ENCODE peak calls at places on chromosomes 11 and 22, in eight cellular contexts. P is mucosa of descending colon, Z is HAP-1, T is cardiac muscle cell, R is fibroblast of lung, N is neural progenitor cell, C is tibial artery, S is body of pancreas. F is an unnamed sample. For H3K4me1, the result is how much of the 10 kb centered on the place peaks cover.

GRCh38 chr11:45771194-45771941 is 33.6 kb upstream of the SLC35C1 start:
- DNase-seq in P (peak), Z (peak), T (peak), R (peak), N (peak), C (peak), S (peak), F (peak)

GRCh38 chr11:116867619-116868018 is 30.2 kb upstream of the APOA1 start:
- DNase-seq in P (no peak), Z (no peak), T (no peak), R (no peak), N (no peak), C (no peak), S (no peak), F (no peak)

GRCh38 chr11:27926981-27927481 is 180.9 kb downstream of the KIF18A start:
- DNase-seq in P (no peak), Z (no peak), T (no peak), R (peak), N (no peak), C (no peak), S (no peak), F (no peak)

GRCh38 chr22:27534720-27535125 is 266.8 kb downstream of the MN1 start:
- DNase-seq in P (no peak), Z (no peak), T (no peak), R (peak), N (no peak), C (no peak), S (no peak), F (no peak)

GRCh38 chr11:3086114-3086513 is 28.9 kb upstream of the CARS1 start:
- DNase-seq in P (no peak), Z (no peak), T (no peak), R (no peak), N (no peak), C (no peak), S (no peak), F (no peak)

GRCh38 chr22:20653012-20653794 is 120.7 kb upstream of the SERPIND1 start:
- DNase-seq in P (no peak), Z (no peak), T (no peak), R (no peak), N (no peak), C (no peak), S (no peak), F (no peak)

GRCh38 chr22:39681038-39681861 is 110.7 kb downstream of the CACNA1I start:
- DNase-seq in P (no peak), Z (no peak), T (no peak), R (no peak), N (no peak), C (no peak), S (no peak), F (no peak)

GRCh38 chr11:129787518-129787917 is 28.1 kb upstream of the TMEM45B start:
- DNase-seq in P (no peak), Z (no peak), T (no peak), R (no peak), N (no peak), C (no peak), S (no peak), F (no peak)

GRCh38 chr11:17475666-17476316 is 854 bp downstream of the ABCC8 start:
- DNase-seq in P (no peak), Z (no peak), T (peak), R (no peak), N (peak), C (no peak), S (no peak), F (no peak)

GRCh38 chr11:65586247-65586630 is 9.4 kb downstream of the KCNK7 start:
- DNase-seq in P (no peak), Z (no peak), T (no peak), R (no peak), N (no peak), C (no peak), S (no peak), F (no peak)

GRCh38 chr11:91513734-91514133 is 710.9 kb upstream of the FAT3 start:
- DNase-seq in P (no peak), Z (no peak), T (no peak), R (peak), N (peak), C (no peak), S (no peak), F (no peak)

GRCh38 chr11:67437082-67437821 is at the start of gene PTPRCAP:
- DNase-seq in P (peak), Z (no peak), T (no peak), R (no peak), N (no peak), C (no peak), S (no peak), F (no peak)

GRCh38 chr11:66981976-66982578 is 7.0 kb downstream of the C11orf86 start:
- DNase-seq in P (peak), Z (peak), T (no peak), R (peak), N (no peak), C (peak), S (peak), F (peak)

GRCh38 chr11:105100206-105100605 is 39.4 kb downstream of the CARD18 start:
- DNase-seq in P (no peak), Z (no peak), T (no peak), R (no peak), N (no peak), C (no peak), S (no peak), F (no peak)

GRCh38 chr11:128761339-128761738 is 67.5 kb downstream of the FLI1 start:
- DNase-seq in P (no peak), Z (no peak), T (no peak), R (no peak), N (no peak), C (no peak), S (no peak), F (no peak)

GRCh38 chr11:125517116-125517804 is 21.2 kb upstream of the FEZ1 start:
- DNase-seq in P (peak), Z (peak), T (peak), R (peak), N (peak), C (no peak), S (no peak), F (peak)

GRCh38 chr11:22539851-22540376 is 85.7 kb downstream of the FANCF start:
- DNase-seq in P (no peak), Z (no peak), T (peak), R (peak), N (peak), C (no peak), S (peak), F (no peak)

GRCh38 chr11:76283190-76283589 is 76.9 kb upstream of the WNT11 start:
- DNase-seq in P (no peak), Z (no peak), T (no peak), R (no peak), N (no peak), C (no peak), S (no peak), F (no peak)

GRCh38 chr22:36340621-36341020 is 47.1 kb downstream of the MYH9 start:
- DNase-seq in P (no peak), Z (no peak), T (no peak), R (no peak), N (peak), C (no peak), S (no peak), F (no peak)

GRCh38 chr11:59560702-59561469 is 49.5 kb downstream of the OR4D9 start:
- DNase-seq in P (peak), Z (peak), T (peak), R (peak), N (peak), C (peak), S (peak), F (peak)

GRCh38 chr11:62958547-62959071 is 26.2 kb downstream of the SLC22A6 start:
- DNase-seq in P (peak), Z (no peak), T (no peak), R (peak), N (no peak), C (no peak), S (no peak), F (no peak)

GRCh38 chr22:30438559-30438958 is 13.0 kb downstream of the MTFP1 start:
- DNase-seq in P (peak), Z (no peak), T (no peak), R (no peak), N (no peak), C (no peak), S (no peak), F (no peak)

GRCh38 chr22:29071261-29072045 is 1.4 kb upstream of the KREMEN1 start:
- DNase-seq in P (peak), Z (no peak), T (peak), R (peak), N (peak), C (no peak), S (peak), F (peak)

GRCh38 chr11:86938900-86939880 is 16.0 kb downstream of the FZD4 start:
- DNase-seq in P (peak), Z (peak), T (peak), R (peak), N (peak), C (no peak), S (no peak), F (no peak)

GRCh38 chr11:27013741-27014415 is 20.0 kb downstream of the FIBIN start:
- DNase-seq in P (no peak), Z (no peak), T (no peak), R (peak), N (no peak), C (no peak), S (no peak), F (no peak)

GRCh38 chr11:78796956-78797355 is 222.3 kb upstream of the NARS2 start:
- DNase-seq in P (no peak), Z (no peak), T (no peak), R (peak), N (no peak), C (no peak), S (peak), F (no peak)

GRCh38 chr11:69396948-69397307 is 84.5 kb upstream of the LINC01488 start:
- DNase-seq in P (no peak), Z (no peak), T (no peak), R (no peak), N (no peak), C (no peak), S (no peak), F (no peak)

GRCh38 chr11:117972044-117972443 is 14.2 kb upstream of the IL10RA start:
- DNase-seq in P (no peak), Z (no peak), T (no peak), R (no peak), N (no peak), C (peak), S (no peak), F (no peak)

GRCh38 chr22:49462795-49463194 is 364.9 kb downstream of the BRD1 start:
- DNase-seq in P (no peak), Z (no peak), T (no peak), R (no peak), N (no peak), C (no peak), S (no peak), F (no peak)

GRCh38 chr11:66353762-66354161 is 6.3 kb upstream of the B4GAT1 start:
- DNase-seq in P (no peak), Z (no peak), T (no peak), R (no peak), N (no peak), C (no peak), S (no peak), F (no peak)

GRCh38 chr11:2899080-2899783 is 13.7 kb upstream of the CDKN1C start:
- DNase-seq in P (no peak), Z (no peak), T (no peak), R (no peak), N (no peak), C (peak), S (no peak), F (no peak)

GRCh38 chr22:40541300-40541699 is 95.2 kb downstream of the MRTFA start:
- DNase-seq in P (no peak), Z (no peak), T (no peak), R (no peak), N (no peak), C (no peak), S (no peak), F (no peak)

GRCh38 chr22:37701121-37701786 is 4.4 kb downstream of the TRIOBP start:
- DNase-seq in P (no peak), Z (no peak), T (no peak), R (no peak), N (no peak), C (no peak), S (no peak), F (no peak)

GRCh38 chr11:124896071-124896750 is 1.5 kb downstream of the ROBO4 start:
- DNase-seq in P (no peak), Z (no peak), T (no peak), R (no peak), N (no peak), C (no peak), S (no peak), F (peak)

GRCh38 chr11:102590646-102591045 is 34.5 kb downstream of the MMP20 start:
- DNase-seq in P (no peak), Z (no peak), T (no peak), R (no peak), N (no peak), C (no peak), S (no peak), F (no peak)

GRCh38 chr22:19852177-19852781 is 2.4 kb downstream of the GNB1L start:
- DNase-seq in P (no peak), Z (no peak), T (no peak), R (no peak), N (no peak), C (peak), S (no peak), F (peak)

GRCh38 chr11:31106963-31107576 is 262.5 kb downstream of the DCDC1 start:
- DNase-seq in P (peak), Z (peak), T (peak), R (peak), N (peak), C (peak), S (peak), F (peak)

GRCh38 chr11:125167292-125167953 is 2.9 kb downstream of the PKNOX2 start:
- DNase-seq in P (no peak), Z (peak), T (peak), R (peak), N (peak), C (peak), S (peak), F (peak)

GRCh38 chr11:65879622-65880021 is at the start of gene CTSW:
- DNase-seq in P (no peak), Z (no peak), T (no peak), R (no peak), N (no peak), C (no peak), S (no peak), F (peak)

GRCh38 chr22:45203150-45203974 is 37.3 kb downstream of the KIAA0930 start:
- DNase-seq in P (no peak), Z (no peak), T (no peak), R (no peak), N (no peak), C (no peak), S (no peak), F (peak)

GRCh38 chr22:45200862-45201511 is 37.3 kb downstream of the NUP50 start:
- DNase-seq in P (no peak), Z (no peak), T (no peak), R (peak), N (no peak), C (no peak), S (no peak), F (no peak)

GRCh38 chr22:45204241-45204640 is 36.5 kb downstream of the KIAA0930 start:
- DNase-seq in P (no peak), Z (no peak), T (no peak), R (no peak), N (no peak), C (no peak), S (no peak), F (no peak)

GRCh38 chr22:45201678-45202332 is 38.1 kb downstream of the NUP50 start:
- DNase-seq in P (no peak), Z (no peak), T (no peak), R (peak), N (no peak), C (no peak), S (no peak), F (no peak)

GRCh38 chr22:45202333-45203149 is 38.2 kb downstream of the KIAA0930 start:
- DNase-seq in P (no peak), Z (no peak), T (no peak), R (no peak), N (no peak), C (no peak), S (no peak), F (no peak)
- H3K4me1 ChIP-seq in P (under half), Z (under half), T (under half), R (under half), N (under half), C (under half), S (under half), F (under half)

GRCh38 chr11:43581370-43582023 is 99.0 kb upstream of the HSD17B12 start:
- DNase-seq in P (no peak), Z (no peak), T (no peak), R (no peak), N (no peak), C (no peak), S (no peak), F (no peak)
- H3K4me3 ChIP-seq in P (no peak), Z (peak), T (peak), R (peak), N (peak), C (peak), S (no peak), F (no peak)

DNA sequence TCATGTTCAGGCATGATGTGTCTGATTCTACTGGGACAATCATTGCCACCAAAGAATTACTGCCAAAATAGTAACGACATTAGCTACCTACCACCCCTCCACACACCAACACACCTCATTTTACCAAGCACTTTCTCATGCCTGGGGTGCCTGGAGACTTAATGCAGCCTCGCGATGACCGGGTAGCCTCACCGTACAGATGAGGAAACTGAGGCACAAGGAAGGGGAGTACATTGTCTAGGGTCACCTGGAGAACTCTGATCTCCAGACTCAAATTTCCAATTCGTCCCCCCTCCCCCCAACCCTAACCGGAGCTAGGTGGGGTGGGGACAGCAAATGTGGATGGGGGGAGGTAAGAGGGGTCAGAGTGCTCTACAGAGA is 2.7 kb upstream of the RTN4RL2 start:
- DNase-seq in P (no peak), Z (no peak), T (no peak), R (no peak), N (no peak), C (no peak), S (no peak), F (no peak)
- H3K4me1 ChIP-seq in P (under half), Z (under half), T (under half), R (under half), N (under half), C (under half), S (half or more), F (under half)

GRCh38 chr11:114172055-114172861 is 112.7 kb downstream of the ZBTB16 start:
- DNase-seq in P (no peak), Z (no peak), T (no peak), R (no peak), N (no peak), C (no peak), S (no peak), F (no peak)
- H3K4me3 ChIP-seq in P (no peak), Z (no peak), T (no peak), R (no peak), N (no peak), C (peak), S (no peak), F (no peak)

GRCh38 chr22:17945851-17946690 is 78.3 kb downstream of the MICAL3 start:
- DNase-seq in P (no peak), Z (no peak), T (no peak), R (no peak), N (no peak), C (no peak), S (no peak), F (no peak)
- H3K4me1 ChIP-seq in P (under half), Z (under half), T (half or more), R (under half), N (under half), C (half or more), S (under half), F (under half)

GRCh38 chr11:88507771-88508557 is 170.4 kb upstream of the CTSC start:
- DNase-seq in P (peak), Z (no peak), T (peak), R (no peak), N (peak), C (no peak), S (no peak), F (no peak)

GRCh38 chr11:88508558-88508807 is 170.9 kb upstream of the CTSC start:
- DNase-seq in P (peak), Z (no peak), T (peak), R (no peak), N (no peak), C (no peak), S (no peak), F (no peak)

GRCh38 chr11:88508808-88509581 is 171.5 kb upstream of the CTSC start:
- DNase-seq in P (peak), Z (no peak), T (peak), R (peak), N (peak), C (no peak), S (peak), F (no peak)
- H3K4me3 ChIP-seq in P (no peak), Z (no peak), T (peak), R (no peak), N (peak), C (peak), S (no peak), F (peak)

DNA sequence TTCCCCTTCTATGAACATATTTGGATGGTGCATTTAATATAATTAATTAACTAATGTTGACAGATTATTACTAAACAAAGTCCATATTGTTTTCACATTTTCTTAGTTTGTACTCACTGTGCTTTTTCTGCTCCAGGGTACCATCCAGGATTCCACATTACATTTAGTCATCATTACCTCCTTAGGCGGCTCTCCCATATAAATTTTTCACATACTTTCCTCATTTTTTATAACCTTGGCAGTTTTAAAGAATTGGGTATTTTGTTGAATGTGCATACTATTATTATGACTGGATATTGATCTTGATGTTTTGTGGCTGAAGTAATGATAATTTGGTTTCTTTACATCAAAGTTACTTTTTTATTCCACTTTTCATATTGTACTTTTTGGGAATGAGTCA is 755.6 kb upstream of the ANO3 start:
- DNase-seq in P (no peak), Z (no peak), T (no peak), R (no peak), N (no peak), C (no peak), S (no peak), F (no peak)
- H3K4me1 ChIP-seq in P (under half), Z (under half), T (under half), R (under half), N (under half), C (under half), S (under half), F (under half)